ENCODE peak calls at places on chromosomes 1 and 21, in eight cellular contexts. U, F, A, Y, P, E, K and O are unnamed samples.
A peak's percentile ranks its signal among the peaks of the same experiment; 100 is the strongest.

GRCh38 chr1:50047916-50048694 is 24.4 kb upstream of the AGBL4 start:
- DNase-seq in Y (peak; percentile 51), E (no peak), K (no peak), F (no peak), U (peak; percentile 60), A (no peak), P (no peak), O (no peak)

GRCh38 chr1:153626929-153627796 is at the start of gene S100A13:
- DNase-seq in E (peak; percentile 98), P (peak; percentile 87), U (peak; percentile 92), F (peak; percentile 82), A (no peak), K (peak; percentile 97), Y (peak; percentile 84), O (peak; percentile 86)

GRCh38 chr1:159171254-159171687 is at the start of gene CADM3:
- DNase-seq in F (no peak), A (no peak), K (no peak), P (peak; percentile 31), Y (peak; percentile 31), U (peak; percentile 64), E (no peak), O (no peak)

GRCh38 chr1:154999651-155000474 is 2.7 kb upstream of the ZBTB7B start:
- DNase-seq in F (no peak), Y (peak; percentile 53), P (no peak), E (no peak), U (no peak), K (peak; percentile 38), A (peak; percentile 49), O (peak; percentile 35)

GRCh38 chr1:33470495-33471012 is 1.9 kb upstream of the ZSCAN20 start:
- DNase-seq in A (peak; percentile 67), K (peak; percentile 86), P (peak; percentile 66), F (peak; percentile 79), Y (peak; percentile 90), E (peak; percentile 93), U (peak; percentile 88), O (peak; percentile 86)

GRCh38 chr1:170807432-170807831 is 127.9 kb upstream of the MROH9 start:
- DNase-seq in F (no peak), K (peak; percentile 49), Y (no peak), A (no peak), E (peak; percentile 70), P (no peak), U (no peak), O (no peak)

GRCh38 chr1:234987415-234988159 is 141.1 kb downstream of the TOMM20 start:
- DNase-seq in Y (peak; percentile 85), K (peak; percentile 72), F (peak; percentile 60), P (no peak), A (no peak), U (peak; percentile 95), E (peak; percentile 87), O (peak; percentile 66)

GRCh38 chr1:23020731-23021130 is 1.5 kb downstream of the KDM1A start:
- DNase-seq in E (no peak), Y (no peak), U (no peak), F (no peak), K (peak; percentile 15), A (no peak), P (no peak), O (no peak)

GRCh38 chr1:215022723-215023122 is 59.8 kb upstream of the KCNK2 start:
- DNase-seq in F (no peak), U (no peak), P (no peak), A (no peak), E (peak; percentile 75), K (no peak), Y (no peak), O (no peak)

GRCh38 chr1:91884459-91885290 is 1.3 kb downstream of the TGFBR3 start:
- DNase-seq in Y (peak; percentile 36), P (peak; percentile 27), K (peak; percentile 19), E (no peak), A (no peak), U (peak; percentile 75), F (no peak), O (peak; percentile 50)

GRCh38 chr21:45407629-45408247 is 2.8 kb downstream of the COL18A1 start:
- DNase-seq in E (no peak), F (no peak), U (peak; percentile 62), K (peak; percentile 67), A (no peak), Y (no peak), P (no peak), O (peak; percentile 7)

GRCh38 chr1:41705798-41706197 is 212.9 kb downstream of the HIVEP3 start:
- DNase-seq in P (no peak), K (no peak), U (no peak), E (no peak), Y (no peak), F (no peak), A (no peak), O (no peak)

GRCh38 chr1:41700581-41700980 is 216.1 kb upstream of the EDN2 start:
- DNase-seq in Y (no peak), A (no peak), U (no peak), P (no peak), F (no peak), E (no peak), K (no peak), O (no peak)

GRCh38 chr1:41700986-41701535 is 216.6 kb upstream of the EDN2 start:
- DNase-seq in U (no peak), E (no peak), K (no peak), P (no peak), F (no peak), Y (no peak), A (no peak), O (no peak)

GRCh38 chr1:41707793-41708192 is 210.9 kb downstream of the HIVEP3 start:
- DNase-seq in A (no peak), U (no peak), E (no peak), Y (no peak), P (no peak), F (no peak), K (no peak), O (no peak)

GRCh38 chr1:41704189-41704588 is 214.5 kb downstream of the HIVEP3 start:
- DNase-seq in F (no peak), E (no peak), A (no peak), K (no peak), P (no peak), Y (no peak), U (no peak), O (no peak)
- TF ChIP-seq CTCF in F (no peak), E (no peak), A (no peak), K (no peak), P (no peak), Y (no peak), U (no peak), O (no peak)

DNA sequence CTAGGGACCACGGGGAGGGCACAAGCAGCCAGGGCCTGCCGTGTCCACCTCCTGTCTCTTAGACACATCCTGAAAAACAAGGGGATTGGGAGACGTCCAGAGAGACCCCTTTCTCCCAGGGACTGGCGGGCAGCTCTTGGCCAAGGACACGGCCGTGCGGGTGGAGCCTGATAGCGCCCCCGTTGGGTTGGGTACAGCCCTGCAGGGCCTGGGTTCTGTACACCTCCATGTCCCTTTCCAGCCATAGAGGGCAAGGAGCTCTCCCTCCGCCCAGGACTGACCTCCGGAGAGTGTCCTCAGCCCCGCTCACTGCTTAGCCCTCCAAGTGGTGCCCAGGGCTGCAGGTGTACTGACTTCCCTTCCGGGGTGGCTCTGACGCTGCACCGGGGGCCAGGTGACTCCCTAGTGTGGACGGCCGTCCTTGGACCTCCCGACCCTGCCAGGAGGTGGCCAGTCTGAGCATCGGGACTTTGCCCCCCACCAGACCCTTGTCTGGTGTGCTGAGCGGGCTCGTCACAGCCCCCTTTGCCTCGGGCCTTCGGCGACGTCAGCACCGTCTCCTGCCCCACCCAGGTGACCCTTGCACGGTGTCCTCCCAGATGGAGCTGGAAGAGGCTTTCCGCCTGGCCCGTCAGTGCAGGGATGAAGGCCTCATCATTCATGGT is 5.8 kb downstream of the PRKCZ start:
- DNase-seq in U (no peak), E (no peak), P (no peak), K (no peak), Y (no peak), F (no peak), A (no peak), O (no peak)
- TF ChIP-seq CTCF in U (no peak), E (no peak), P (no peak), K (peak; percentile 45), Y (no peak), F (no peak), A (no peak), O (no peak)

GRCh38 chr1:88075813-88076212 is 608.3 kb upstream of the PKN2 start:
- DNase-seq in U (no peak), A (no peak), K (no peak), E (no peak), P (no peak), Y (no peak), F (no peak), O (no peak)

GRCh38 chr1:88080875-88081274 is 603.2 kb upstream of the PKN2 start:
- DNase-seq in U (no peak), P (no peak), E (no peak), F (no peak), A (no peak), Y (no peak), K (peak; percentile 56), O (no peak)

GRCh38 chr1:88074661-88075060 is 609.4 kb upstream of the PKN2 start:
- DNase-seq in E (no peak), A (no peak), P (no peak), F (no peak), Y (no peak), U (no peak), K (no peak), O (no peak)

DNA sequence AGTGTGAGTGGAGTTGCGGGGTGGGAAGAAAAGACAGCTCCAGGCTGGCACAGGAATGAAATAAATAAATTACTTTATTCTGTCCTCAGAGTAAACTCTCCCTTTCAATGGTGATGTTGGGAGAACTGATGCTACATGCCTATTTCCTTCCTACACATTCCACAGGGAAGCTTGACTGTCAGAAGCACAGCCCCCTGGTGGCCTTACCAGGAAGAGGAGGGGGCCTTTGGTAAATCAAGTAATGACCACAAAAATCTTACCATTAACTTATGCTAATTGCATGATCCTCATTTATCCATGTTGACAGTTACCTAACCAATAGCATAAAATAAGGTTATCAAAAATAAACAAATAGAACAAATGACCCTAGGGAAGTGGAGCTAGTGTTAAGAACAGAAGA is 605.0 kb upstream of the PKN2 start:
- DNase-seq in U (no peak), E (peak; percentile 7), Y (no peak), P (peak; percentile 16), A (no peak), K (peak; percentile 31), F (no peak), O (no peak)
- TF ChIP-seq CTCF in U (no peak), E (peak; percentile 45), Y (peak; percentile 12), P (peak; percentile 66), A (peak; percentile 25), K (peak; percentile 63), F (no peak), O (no peak)

GRCh38 chr21:31107151-31107785 is 69.0 kb upstream of the KRTAP19-8 start:
- DNase-seq in K (no peak), P (no peak), E (no peak), F (no peak), A (no peak), U (no peak), Y (no peak), O (no peak)

GRCh38 chr21:31107871-31108270 is 69.6 kb upstream of the KRTAP19-8 start:
- DNase-seq in F (no peak), Y (no peak), U (no peak), E (no peak), A (no peak), P (no peak), K (no peak), O (peak; percentile 20)

GRCh38 chr21:31111093-31111492 is 72.8 kb upstream of the KRTAP19-8 start:
- DNase-seq in K (no peak), F (no peak), U (no peak), Y (no peak), A (no peak), E (peak; percentile 30), P (no peak), O (no peak)

GRCh38 chr21:31110430-31110829 is 72.2 kb upstream of the KRTAP19-8 start:
- DNase-seq in A (no peak), E (peak; percentile 57), F (no peak), Y (no peak), K (no peak), P (no peak), U (no peak), O (no peak)

GRCh38 chr21:31108969-31109368 is 70.7 kb upstream of the KRTAP19-8 start:
- DNase-seq in U (no peak), P (no peak), E (peak; percentile 57), F (no peak), Y (no peak), K (peak; percentile 45), A (no peak), O (no peak)
- TF ChIP-seq CTCF in U (no peak), P (peak; percentile 27), E (peak; percentile 44), F (peak; percentile 19), Y (no peak), K (peak; percentile 54), A (no peak), O (peak; percentile 23)